ENCODE peak calls at places on chromosome 9, in six cellular contexts. O is suprapubic skin; L is CD8-positive, alpha-beta T cell; A is foreskin fibroblast; I is tibial nerve; K is CD4-positive, CD25-positive, alpha-beta regulatory T cell. T is an unnamed sample.

GRCh38 chr9:138116521-138116920 is 238.9 kb downstream of the CACNA1B start:
- DNase-seq in O (no peak), L (no peak), A (no peak), I (no peak), K (no peak), T (no peak)

GRCh38 chr9:116979461-116979860 is 292.4 kb downstream of the TRIM32 start:
- DNase-seq in O (no peak), L (no peak), A (no peak), I (no peak), K (no peak), T (no peak)

GRCh38 chr9:135345775-135346433 is 133.7 kb upstream of the PPP1R26 start:
- DNase-seq in O (no peak), L (no peak), A (no peak), I (no peak), K (no peak), T (no peak)

GRCh38 chr9:967851-968641 is 8.4 kb upstream of the DMRT3 start:
- DNase-seq in O (no peak), L (no peak), A (no peak), I (no peak), K (no peak), T (no peak)

GRCh38 chr9:33455952-33456351 is 8.6 kb upstream of the AQP3 start:
- DNase-seq in O (no peak), L (no peak), A (no peak), I (no peak), K (peak; percentile 75), T (no peak)

GRCh38 chr9:89177401-89178161 is 1.0 kb downstream of the SHC3 start:
- DNase-seq in O (no peak), L (peak; percentile 42), A (peak; percentile 25), I (no peak), K (no peak), T (no peak)

GRCh38 chr9:21994526-21994995 is at the start of gene CDKN2B-AS1:
- DNase-seq in O (no peak), L (peak; percentile 55), A (peak; percentile 87), I (no peak), K (peak; percentile 80), T (no peak)

GRCh38 chr9:72473474-72474241 is 47.8 kb upstream of the TMC1 start:
- DNase-seq in O (no peak), L (no peak), A (peak; percentile 69), I (no peak), K (peak; percentile 48), T (no peak)

GRCh38 chr9:99796231-99796630 is 25.5 kb upstream of the NR4A3 start:
- DNase-seq in O (no peak), L (no peak), A (no peak), I (no peak), K (no peak), T (no peak)
- H3K4me3 ChIP-seq in O (no peak overlapping the region), L (no peak overlapping the region), A (no peak overlapping the region), I (no peak overlapping the region), K (no peak overlapping the region), T (no peak overlapping the region)

DNA sequence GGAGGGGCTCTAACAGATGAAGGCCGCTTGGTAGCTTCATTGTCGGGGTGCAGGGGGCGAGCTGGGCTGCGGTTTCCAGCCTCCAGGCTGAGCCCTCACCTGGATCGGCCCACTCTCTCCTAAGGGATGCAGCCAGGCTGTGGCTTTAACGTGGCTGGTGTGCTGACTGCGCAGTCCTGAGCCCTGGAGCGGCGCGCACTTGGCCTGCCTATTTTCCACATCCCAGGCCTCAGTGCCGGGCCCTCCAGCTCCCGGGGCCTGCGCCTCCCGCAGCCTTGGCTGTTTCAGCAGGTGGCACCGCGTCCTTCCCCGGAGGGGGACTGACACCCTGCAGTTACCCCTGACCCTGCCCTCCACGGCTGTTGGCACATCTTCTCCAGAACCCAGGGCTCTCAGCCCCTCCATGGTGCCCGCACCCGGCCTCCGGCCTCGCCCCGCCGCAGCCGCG is 1.4 kb downstream of the RNU6ATAC start:
- DNase-seq in O (no peak), L (no peak), A (no peak), I (no peak), K (no peak), T (peak; percentile 17)
- H3K4me3 ChIP-seq in O (no peak overlapping the region), L (no peak overlapping the region), A (no peak overlapping the region), I (no peak overlapping the region), K (no peak overlapping the region), T (no peak overlapping the region)

DNA sequence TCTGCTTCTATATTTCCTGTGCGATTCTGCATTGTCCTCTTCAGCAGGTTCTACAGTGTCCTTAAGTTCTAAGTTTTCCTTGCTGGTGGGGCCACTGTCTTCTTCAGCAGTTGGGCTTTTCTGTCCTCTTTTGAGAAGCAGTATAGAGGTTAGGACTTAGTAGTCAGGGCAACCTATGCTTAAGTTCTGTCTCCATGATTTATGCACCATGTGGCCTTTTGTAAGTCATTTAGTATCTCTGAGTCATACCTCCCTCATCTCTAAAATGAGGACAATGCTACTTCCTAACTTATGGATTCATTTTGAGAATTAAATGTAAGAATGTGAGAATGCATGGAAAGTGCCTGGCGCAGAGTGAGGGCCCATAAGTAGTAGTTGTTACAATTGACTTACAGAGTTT is 46.8 kb downstream of the GRIN3A start:
- DNase-seq in O (no peak), L (no peak), A (no peak), I (no peak), K (no peak), T (no peak)
- H3K4me3 ChIP-seq in O (no peak overlapping the region), L (no peak overlapping the region), A (no peak overlapping the region), I (no peak overlapping the region), K (no peak overlapping the region), T (no peak overlapping the region)

GRCh38 chr9:131302244-131303075 is 12.9 kb downstream of the PLPP7 start:
- DNase-seq in O (peak; percentile 58), L (no peak), A (no peak), I (no peak), K (no peak), T (no peak)

GRCh38 chr9:131304676-131305366 is 15.3 kb downstream of the PLPP7 start:
- DNase-seq in O (no peak), L (no peak), A (peak; percentile 84), I (peak; percentile 43), K (no peak), T (no peak)

GRCh38 chr9:131306397-131306997 is 17.0 kb downstream of the PLPP7 start:
- DNase-seq in O (no peak), L (no peak), A (no peak), I (no peak), K (no peak), T (no peak)

GRCh38 chr9:131300444-131300843 is 10.9 kb downstream of the PLPP7 start:
- DNase-seq in O (no peak), L (no peak), A (no peak), I (no peak), K (no peak), T (no peak)

GRCh38 chr9:131303702-131304101 is 14.2 kb downstream of the PLPP7 start:
- DNase-seq in O (no peak), L (no peak), A (no peak), I (no peak), K (no peak), T (no peak)
- H3K4me3 ChIP-seq in O (no peak overlapping the region), L (no peak overlapping the region), A (no peak overlapping the region), I (no peak overlapping the region), K (no peak overlapping the region), T (no peak overlapping the region)

GRCh38 chr9:129321511-129322021 is 143.5 kb upstream of the IER5L start:
- DNase-seq in O (no peak), L (no peak), A (no peak), I (no peak), K (no peak), T (no peak)

GRCh38 chr9:129320575-129321311 is 142.7 kb upstream of the IER5L start:
- DNase-seq in O (peak; percentile 84), L (peak; percentile 75), A (peak; percentile 81), I (peak; percentile 65), K (peak; percentile 74), T (peak; percentile 45)

GRCh38 chr9:129318121-129319075 is 140.3 kb upstream of the IER5L start:
- DNase-seq in O (peak; percentile 71), L (no peak), A (no peak), I (no peak), K (no peak), T (no peak)

GRCh38 chr9:129319076-129319937 is 141.2 kb upstream of the IER5L start:
- DNase-seq in O (peak; percentile 73), L (no peak), A (no peak), I (no peak), K (no peak), T (no peak)

GRCh38 chr9:129319938-129320481 is 141.9 kb upstream of the IER5L start:
- DNase-seq in O (peak; percentile 55), L (no peak), A (no peak), I (peak; percentile 5), K (no peak), T (no peak)
- H3K4me3 ChIP-seq in O (peak overlapping the region; percentile 48), L (peak overlapping the region; percentile 57), A (peak overlapping the region; percentile 41), I (peak overlapping the region; percentile 60), K (no peak overlapping the region), T (peak overlapping the region; percentile 57)

DNA sequence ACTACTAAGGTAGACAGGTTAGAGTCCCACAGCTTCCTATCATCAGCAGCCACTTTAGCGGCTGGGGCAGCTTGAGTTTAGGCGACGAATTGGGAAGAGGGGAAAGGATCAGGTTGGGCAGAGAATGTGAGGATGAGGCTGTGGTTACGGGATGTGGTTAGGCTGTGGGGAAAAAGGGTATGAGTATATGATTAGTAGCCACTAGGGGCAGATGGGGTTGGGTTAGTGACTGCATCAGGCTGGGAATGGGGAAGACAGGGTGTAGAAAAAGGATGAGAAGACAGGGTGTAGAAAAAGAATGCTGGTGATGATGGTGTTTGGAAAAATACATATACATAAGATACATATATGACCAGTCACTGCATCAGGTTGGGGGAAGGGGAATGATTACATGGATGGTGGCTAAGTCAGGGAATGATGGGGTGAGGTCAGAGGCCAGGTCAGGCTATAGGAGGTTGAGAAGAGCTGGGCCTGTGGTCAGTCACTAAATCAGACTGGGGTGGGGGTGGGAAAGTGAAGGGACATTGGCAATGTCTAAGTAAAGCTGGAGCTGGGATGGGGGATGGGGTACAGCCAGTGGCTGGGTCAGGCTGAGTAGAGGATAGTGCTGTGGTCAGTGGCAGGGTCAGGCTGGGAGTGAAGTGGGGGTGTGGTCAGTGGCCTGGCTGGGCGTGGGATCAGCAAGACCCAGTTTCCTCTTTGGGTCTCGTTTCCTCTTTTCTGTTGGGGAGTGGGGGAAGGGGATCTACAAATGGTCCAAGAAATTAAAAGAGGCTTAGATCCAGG is 2.1 kb downstream of the TLN1 start:
- DNase-seq in O (no peak), L (no peak), A (peak; percentile 94), I (peak; percentile 42), K (peak; percentile 54), T (peak; percentile 47)
- H3K4me3 ChIP-seq in O (peak overlapping the region; percentile 65), L (peak overlapping the region; percentile 8), A (peak overlapping the region; percentile 82), I (peak overlapping the region; percentile 85), K (peak overlapping the region; percentile 90), T (peak overlapping the region; percentile 16)

T was measured in effector memory CD4-positive, alpha-beta T cell.